ENCODE peak calls at places on chromosome 14, in nine cellular contexts. One of them, this sample, is unnamed.

GRCh38 chr14:57182760-57183503 is 85.8 kb downstream of the EXOC5 start:
- DNase-seq in GM12865: peak
- DNase-seq in heart left ventricle: no peak
- DNase-seq in fibroblast of pulmonary artery: peak
- DNase-seq in tibial artery: no peak
- DNase-seq in CD4-positive, alpha-beta T cell: no peak
- DNase-seq in PC-3: peak
- DNase-seq in adrenal gland: peak
- DNase-seq in mesothelial cell of epicardium: no peak
- DNase-seq in this sample: no peak

GRCh38 chr14:84789012-84789411 is 740.9 kb upstream of the FLRT2 start:
- DNase-seq in GM12865: no peak
- DNase-seq in heart left ventricle: no peak
- DNase-seq in fibroblast of pulmonary artery: no peak
- DNase-seq in tibial artery: no peak
- DNase-seq in CD4-positive, alpha-beta T cell: no peak
- DNase-seq in PC-3: peak
- DNase-seq in adrenal gland: no peak
- DNase-seq in mesothelial cell of epicardium: no peak
- DNase-seq in this sample: no peak

GRCh38 chr14:69553221-69553620 is 21.4 kb downstream of the CCDC177 start:
- DNase-seq in GM12865: no peak
- DNase-seq in heart left ventricle: no peak
- DNase-seq in fibroblast of pulmonary artery: peak
- DNase-seq in tibial artery: no peak
- DNase-seq in CD4-positive, alpha-beta T cell: no peak
- DNase-seq in PC-3: no peak
- DNase-seq in adrenal gland: peak
- DNase-seq in mesothelial cell of epicardium: no peak
- DNase-seq in this sample: no peak

GRCh38 chr14:94110552-94111181 is at the start of gene IFI27:
- DNase-seq in GM12865: no peak
- DNase-seq in heart left ventricle: no peak
- DNase-seq in fibroblast of pulmonary artery: peak
- DNase-seq in tibial artery: no peak
- DNase-seq in CD4-positive, alpha-beta T cell: no peak
- DNase-seq in PC-3: peak
- DNase-seq in adrenal gland: peak
- DNase-seq in mesothelial cell of epicardium: no peak
- DNase-seq in this sample: no peak

GRCh38 chr14:100065161-100065871 is at the start of gene EVL:
- DNase-seq in GM12865: peak
- DNase-seq in heart left ventricle: peak
- DNase-seq in fibroblast of pulmonary artery: no peak
- DNase-seq in tibial artery: no peak
- DNase-seq in CD4-positive, alpha-beta T cell: peak
- DNase-seq in PC-3: no peak
- DNase-seq in adrenal gland: peak
- DNase-seq in mesothelial cell of epicardium: no peak
- DNase-seq in this sample: peak

GRCh38 chr14:51959928-51960327 is 29.4 kb upstream of the RTRAF start:
- DNase-seq in GM12865: no peak
- DNase-seq in heart left ventricle: no peak
- DNase-seq in fibroblast of pulmonary artery: no peak
- DNase-seq in tibial artery: no peak
- DNase-seq in CD4-positive, alpha-beta T cell: no peak
- DNase-seq in PC-3: no peak
- DNase-seq in adrenal gland: no peak
- DNase-seq in mesothelial cell of epicardium: no peak
- DNase-seq in this sample: no peak

GRCh38 chr14:99277534-99277933 is 5.5 kb upstream of the BCL11B start:
- DNase-seq in GM12865: no peak
- DNase-seq in heart left ventricle: no peak
- DNase-seq in fibroblast of pulmonary artery: no peak
- DNase-seq in tibial artery: no peak
- DNase-seq in CD4-positive, alpha-beta T cell: no peak
- DNase-seq in PC-3: no peak
- DNase-seq in adrenal gland: no peak
- DNase-seq in mesothelial cell of epicardium: no peak
- DNase-seq in this sample: no peak

GRCh38 chr14:54699087-54699530 is 132.2 kb downstream of the SAMD4A start:
- DNase-seq in GM12865: no peak
- DNase-seq in heart left ventricle: no peak
- DNase-seq in fibroblast of pulmonary artery: no peak
- DNase-seq in tibial artery: no peak
- DNase-seq in CD4-positive, alpha-beta T cell: no peak
- DNase-seq in PC-3: no peak
- DNase-seq in adrenal gland: no peak
- DNase-seq in mesothelial cell of epicardium: no peak
- DNase-seq in this sample: no peak

GRCh38 chr14:70096866-70097265 is 91.9 kb downstream of the SLC8A3 start:
- DNase-seq in GM12865: no peak
- DNase-seq in heart left ventricle: no peak
- DNase-seq in fibroblast of pulmonary artery: peak
- DNase-seq in tibial artery: no peak
- DNase-seq in CD4-positive, alpha-beta T cell: no peak
- DNase-seq in PC-3: peak
- DNase-seq in adrenal gland: peak
- DNase-seq in mesothelial cell of epicardium: no peak
- DNase-seq in this sample: no peak

GRCh38 chr14:29043751-29044150 is 277.2 kb downstream of the FOXG1 start:
- DNase-seq in GM12865: no peak
- DNase-seq in heart left ventricle: no peak
- DNase-seq in fibroblast of pulmonary artery: no peak
- DNase-seq in tibial artery: no peak
- DNase-seq in CD4-positive, alpha-beta T cell: no peak
- DNase-seq in PC-3: no peak
- DNase-seq in adrenal gland: no peak
- DNase-seq in mesothelial cell of epicardium: no peak
- DNase-seq in this sample: no peak

GRCh38 chr14:44785096-44785495 is 176.7 kb downstream of the KLHL28 start:
- DNase-seq in GM12865: no peak
- DNase-seq in heart left ventricle: no peak
- DNase-seq in fibroblast of pulmonary artery: peak
- DNase-seq in tibial artery: no peak
- DNase-seq in CD4-positive, alpha-beta T cell: no peak
- DNase-seq in PC-3: no peak
- DNase-seq in adrenal gland: no peak
- DNase-seq in mesothelial cell of epicardium: no peak
- DNase-seq in this sample: no peak

GRCh38 chr14:20632448-20632830 is 9.1 kb downstream of the OR6S1 start:
- DNase-seq in GM12865: peak
- DNase-seq in heart left ventricle: no peak
- DNase-seq in fibroblast of pulmonary artery: no peak
- DNase-seq in tibial artery: no peak
- DNase-seq in CD4-positive, alpha-beta T cell: no peak
- DNase-seq in PC-3: peak
- DNase-seq in adrenal gland: no peak
- DNase-seq in mesothelial cell of epicardium: no peak
- DNase-seq in this sample: peak

GRCh38 chr14:90567191-90567590 is 170.4 kb downstream of the CALM1 start:
- DNase-seq in GM12865: no peak
- DNase-seq in heart left ventricle: no peak
- DNase-seq in fibroblast of pulmonary artery: no peak
- DNase-seq in tibial artery: no peak
- DNase-seq in CD4-positive, alpha-beta T cell: no peak
- DNase-seq in PC-3: no peak
- DNase-seq in adrenal gland: no peak
- DNase-seq in mesothelial cell of epicardium: no peak
- DNase-seq in this sample: no peak

GRCh38 chr14:90568405-90568804 is 171.6 kb downstream of the CALM1 start:
- DNase-seq in GM12865: no peak
- DNase-seq in heart left ventricle: no peak
- DNase-seq in fibroblast of pulmonary artery: no peak
- DNase-seq in tibial artery: no peak
- DNase-seq in CD4-positive, alpha-beta T cell: no peak
- DNase-seq in PC-3: no peak
- DNase-seq in adrenal gland: no peak
- DNase-seq in mesothelial cell of epicardium: no peak
- DNase-seq in this sample: no peak

GRCh38 chr14:90566481-90566880 is 169.7 kb downstream of the CALM1 start:
- DNase-seq in GM12865: no peak
- DNase-seq in heart left ventricle: no peak
- DNase-seq in fibroblast of pulmonary artery: no peak
- DNase-seq in tibial artery: no peak
- DNase-seq in CD4-positive, alpha-beta T cell: no peak
- DNase-seq in PC-3: no peak
- DNase-seq in adrenal gland: no peak
- DNase-seq in mesothelial cell of epicardium: no peak
- DNase-seq in this sample: no peak

GRCh38 chr14:90569201-90569600 is 172.4 kb downstream of the CALM1 start:
- DNase-seq in GM12865: no peak
- DNase-seq in heart left ventricle: no peak
- DNase-seq in fibroblast of pulmonary artery: no peak
- DNase-seq in tibial artery: no peak
- DNase-seq in CD4-positive, alpha-beta T cell: no peak
- DNase-seq in PC-3: no peak
- DNase-seq in adrenal gland: no peak
- DNase-seq in mesothelial cell of epicardium: no peak
- DNase-seq in this sample: no peak

DNA sequence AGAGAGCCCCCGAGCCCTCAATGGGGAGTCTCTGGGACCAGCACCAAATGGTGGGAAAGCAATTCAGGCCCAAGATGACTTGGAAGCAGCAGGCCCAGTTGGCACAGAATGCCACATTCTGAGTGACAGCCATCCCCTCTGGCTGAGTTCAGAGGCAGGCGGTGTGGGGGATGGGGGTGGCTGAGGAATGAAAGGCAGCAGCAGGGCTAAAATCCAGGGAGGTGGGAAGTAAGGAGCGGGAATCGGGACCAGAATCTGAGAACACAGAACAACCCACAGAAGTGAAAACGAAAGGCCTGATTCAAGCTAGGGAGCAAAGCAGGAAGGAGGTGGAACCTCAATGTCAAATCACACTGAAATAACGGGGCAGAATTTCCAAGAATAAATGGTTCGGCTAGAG is 171.2 kb downstream of the CALM1 start:
- DNase-seq in GM12865: no peak
- DNase-seq in heart left ventricle: no peak
- DNase-seq in fibroblast of pulmonary artery: no peak
- DNase-seq in tibial artery: no peak
- DNase-seq in CD4-positive, alpha-beta T cell: no peak
- DNase-seq in PC-3: no peak
- DNase-seq in adrenal gland: no peak
- DNase-seq in mesothelial cell of epicardium: no peak
- DNase-seq in this sample: no peak
- TF ChIP-seq CTCF in GM12865: no peak
- TF ChIP-seq CTCF in heart left ventricle: no peak
- TF ChIP-seq CTCF in fibroblast of pulmonary artery: no peak
- TF ChIP-seq CTCF in tibial artery: no peak
- TF ChIP-seq CTCF in CD4-positive, alpha-beta T cell: no peak
- TF ChIP-seq CTCF in PC-3: no peak
- TF ChIP-seq CTCF in adrenal gland: no peak
- TF ChIP-seq CTCF in mesothelial cell of epicardium: no peak
- TF ChIP-seq CTCF in this sample: no peak

GRCh38 chr14:101843665-101844064 is 82.2 kb downstream of the PPP2R5C start:
- DNase-seq in GM12865: peak
- DNase-seq in heart left ventricle: no peak
- DNase-seq in fibroblast of pulmonary artery: no peak
- DNase-seq in tibial artery: no peak
- DNase-seq in CD4-positive, alpha-beta T cell: no peak
- DNase-seq in PC-3: peak
- DNase-seq in adrenal gland: no peak
- DNase-seq in mesothelial cell of epicardium: no peak
- DNase-seq in this sample: peak
- TF ChIP-seq CTCF in GM12865: peak
- TF ChIP-seq CTCF in heart left ventricle: no peak
- TF ChIP-seq CTCF in fibroblast of pulmonary artery: peak
- TF ChIP-seq CTCF in tibial artery: no peak
- TF ChIP-seq CTCF in CD4-positive, alpha-beta T cell: peak
- TF ChIP-seq CTCF in PC-3: peak
- TF ChIP-seq CTCF in adrenal gland: peak
- TF ChIP-seq CTCF in mesothelial cell of epicardium: no peak
- TF ChIP-seq CTCF in this sample: peak

GRCh38 chr14:21990116-21990515 is 316.5 kb upstream of the OR4E1 start:
- DNase-seq in GM12865: no peak
- DNase-seq in heart left ventricle: no peak
- DNase-seq in fibroblast of pulmonary artery: peak
- DNase-seq in tibial artery: no peak
- DNase-seq in CD4-positive, alpha-beta T cell: no peak
- DNase-seq in PC-3: peak
- DNase-seq in adrenal gland: no peak
- DNase-seq in mesothelial cell of epicardium: no peak
- DNase-seq in this sample: no peak
- TF ChIP-seq CTCF in GM12865: peak
- TF ChIP-seq CTCF in heart left ventricle: no peak
- TF ChIP-seq CTCF in fibroblast of pulmonary artery: peak
- TF ChIP-seq CTCF in tibial artery: peak
- TF ChIP-seq CTCF in CD4-positive, alpha-beta T cell: peak
- TF ChIP-seq CTCF in PC-3: peak
- TF ChIP-seq CTCF in adrenal gland: peak
- TF ChIP-seq CTCF in mesothelial cell of epicardium: peak
- TF ChIP-seq CTCF in this sample: peak

GRCh38 chr14:66623838-66624237 is 115.9 kb downstream of the GPHN start:
- DNase-seq in GM12865: no peak
- DNase-seq in heart left ventricle: no peak
- DNase-seq in fibroblast of pulmonary artery: no peak
- DNase-seq in tibial artery: no peak
- DNase-seq in CD4-positive, alpha-beta T cell: no peak
- DNase-seq in PC-3: no peak
- DNase-seq in adrenal gland: no peak
- DNase-seq in mesothelial cell of epicardium: no peak
- DNase-seq in this sample: no peak

GRCh38 chr14:66619952-66620351 is 112.0 kb downstream of the GPHN start:
- DNase-seq in GM12865: no peak
- DNase-seq in heart left ventricle: no peak
- DNase-seq in fibroblast of pulmonary artery: no peak
- DNase-seq in tibial artery: no peak
- DNase-seq in CD4-positive, alpha-beta T cell: no peak
- DNase-seq in PC-3: no peak
- DNase-seq in adrenal gland: no peak
- DNase-seq in mesothelial cell of epicardium: no peak
- DNase-seq in this sample: no peak

GRCh38 chr14:66628646-66629045 is 120.7 kb downstream of the GPHN start:
- DNase-seq in GM12865: no peak
- DNase-seq in heart left ventricle: no peak
- DNase-seq in fibroblast of pulmonary artery: peak
- DNase-seq in tibial artery: no peak
- DNase-seq in CD4-positive, alpha-beta T cell: no peak
- DNase-seq in PC-3: no peak
- DNase-seq in adrenal gland: no peak
- DNase-seq in mesothelial cell of epicardium: no peak
- DNase-seq in this sample: no peak

DNA sequence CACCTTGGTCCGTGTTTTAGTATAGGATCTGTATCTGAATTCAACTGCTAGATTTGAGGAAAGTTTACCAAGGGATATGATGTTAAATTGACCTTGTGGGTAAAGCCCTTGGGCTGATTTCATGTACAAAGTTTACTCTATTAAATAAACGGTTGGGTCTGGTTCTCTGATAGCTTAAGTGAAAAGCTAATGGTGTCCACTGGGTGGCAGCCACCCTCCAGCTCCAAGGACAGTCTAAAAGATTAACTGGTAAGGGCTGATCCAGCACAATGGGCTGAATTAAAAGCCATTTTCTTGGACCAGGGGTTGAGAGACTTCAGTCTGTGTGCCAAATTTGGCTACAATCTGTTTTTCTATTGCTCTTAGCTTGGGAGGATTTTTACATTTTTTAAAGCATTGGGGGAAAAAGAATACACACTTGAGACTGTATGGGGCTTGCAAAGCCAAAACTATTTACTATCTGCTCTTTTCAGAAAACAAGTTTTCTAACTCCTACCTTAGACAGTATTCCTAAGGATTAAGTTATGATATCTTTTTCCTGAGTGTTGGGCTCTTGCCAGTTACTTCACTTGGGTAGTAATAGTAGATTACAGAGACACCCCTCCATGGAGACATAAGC is 116.5 kb downstream of the GPHN start:
- DNase-seq in GM12865: peak
- DNase-seq in heart left ventricle: peak
- DNase-seq in fibroblast of pulmonary artery: peak
- DNase-seq in tibial artery: peak
- DNase-seq in CD4-positive, alpha-beta T cell: peak
- DNase-seq in PC-3: peak
- DNase-seq in adrenal gland: peak
- DNase-seq in mesothelial cell of epicardium: peak
- DNase-seq in this sample: peak
- TF ChIP-seq CTCF in GM12865: peak
- TF ChIP-seq CTCF in heart left ventricle: peak
- TF ChIP-seq CTCF in fibroblast of pulmonary artery: peak
- TF ChIP-seq CTCF in tibial artery: no peak
- TF ChIP-seq CTCF in CD4-positive, alpha-beta T cell: peak
- TF ChIP-seq CTCF in PC-3: peak
- TF ChIP-seq CTCF in adrenal gland: peak
- TF ChIP-seq CTCF in mesothelial cell of epicardium: peak
- TF ChIP-seq CTCF in this sample: peak